ENCODE peak calls at places on chromosome 9, in four cellular contexts. K is iPS-NIHi11, Y is myocyte, O is NCI-H1694 treated with DMSO at 0.1 percent for 48 hours. Z is an unnamed sample.

GRCh38 chr9:137213160-137214060 is 7.9 kb downstream of the NDOR1 start:
- DNase-seq in K (peak), Y (no peak), O (no peak), Z (no peak)

GRCh38 chr9:94668424-94668916 is 29.2 kb upstream of the FBP1 start:
- DNase-seq in K (no peak), Y (no peak), O (no peak), Z (no peak)

GRCh38 chr9:123642291-123643278 is 286.6 kb downstream of the CRB2 start:
- DNase-seq in O (peak), K (no peak), Y (no peak), Z (no peak)

GRCh38 chr9:133844876-133845658 is 106.9 kb upstream of the SARDH start:
- DNase-seq in K (no peak), Y (no peak), O (no peak), Z (no peak)

GRCh38 chr9:136728080-136728547 is 14.6 kb downstream of the LCN10 start:
- DNase-seq in K (peak), Y (peak), O (peak), Z (peak)

GRCh38 chr9:131090025-131090787 is 6.1 kb upstream of the AIF1L start:
- DNase-seq in Y (no peak), O (no peak), K (no peak), Z (no peak)

GRCh38 chr9:104743377-104743985 is 4.0 kb upstream of the NIPSNAP3A start:
- DNase-seq in O (peak), Y (peak), K (peak), Z (peak)

GRCh38 chr9:98887918-98888510 is 55.7 kb upstream of the COL15A1 start:
- DNase-seq in K (no peak), O (no peak), Y (no peak), Z (no peak)

GRCh38 chr9:31854187-31854586 is 530.3 kb upstream of the ACO1 start:
- DNase-seq in K (no peak), Y (no peak), O (no peak), Z (no peak)

GRCh38 chr9:114056527-114056926 is 21.6 kb downstream of the AMBP start:
- DNase-seq in Y (no peak), K (no peak), O (no peak), Z (no peak)

Z was measured in mesendoderm.